ENCODE peak calls at places on chromosomes 2 and 18, in seven cellular contexts. H, M, I, O, W, Z and S are unnamed samples. For H3K27me3, the result is how much of the 10 kb centered on the place peaks cover.

GRCh38 chr2:161990741-161991140 is 83.3 kb downstream of the DPP4 start:
- DNase-seq in I (peak), W (no peak), Z (no peak), H (no peak), O (no peak), M (peak), S (no peak)

GRCh38 chr18:51654441-51655326 is 457.2 kb upstream of the MEX3C start:
- DNase-seq in I (no peak), Z (no peak), H (no peak), M (no peak), W (no peak), O (no peak), S (no peak)

GRCh38 chr2:234850818-234851217 is 101.0 kb upstream of the SH3BP4 start:
- DNase-seq in O (no peak), M (no peak), Z (no peak), I (no peak), W (no peak), H (no peak), S (no peak)

GRCh38 chr2:237154894-237155851 is 69.5 kb downstream of the COPS8 start:
- DNase-seq in H (no peak), I (no peak), O (no peak), W (peak), Z (no peak), M (no peak), S (no peak)

GRCh38 chr18:38330573-38330972 is 765.0 kb upstream of the CELF4 start:
- DNase-seq in W (no peak), Z (no peak), H (no peak), I (no peak), M (no peak), O (no peak), S (no peak)

GRCh38 chr2:127576433-127577207 is 41.1 kb downstream of the MYO7B start:
- DNase-seq in I (no peak), Z (peak), W (no peak), M (no peak), O (peak), H (no peak), S (no peak)

GRCh38 chr2:213065583-213066444 is 85.6 kb downstream of the IKZF2 start:
- DNase-seq in Z (no peak), I (no peak), M (no peak), W (no peak), O (no peak), H (no peak), S (peak)

GRCh38 chr2:158797963-158798700 is 3.0 kb downstream of the DAPL1 start:
- DNase-seq in O (no peak), W (no peak), I (no peak), M (no peak), Z (no peak), H (peak), S (no peak)

GRCh38 chr2:152411154-152411553 is 76.2 kb downstream of the FMNL2 start:
- DNase-seq in Z (no peak), H (no peak), I (no peak), W (no peak), O (no peak), M (no peak), S (no peak)

GRCh38 chr18:76307293-76307690 is 187.8 kb downstream of the ZNF516 start:
- DNase-seq in H (no peak), Z (no peak), M (no peak), O (no peak), W (no peak), I (no peak), S (no peak)

GRCh38 chr2:203721770-203722169 is 15.3 kb downstream of the CD28 start:
- DNase-seq in Z (no peak), I (no peak), W (no peak), H (no peak), O (no peak), M (no peak), S (no peak)

GRCh38 chr2:202037086-202037485 is 3.4 kb downstream of the FZD7 start:
- DNase-seq in H (no peak), Z (no peak), I (no peak), M (no peak), O (no peak), W (no peak), S (no peak)
- TF ChIP-seq POLR2AphosphoS5 in H (no peak), Z (no peak), I (no peak), M (no peak), O (no peak), W (no peak), S (peak)

DNA sequence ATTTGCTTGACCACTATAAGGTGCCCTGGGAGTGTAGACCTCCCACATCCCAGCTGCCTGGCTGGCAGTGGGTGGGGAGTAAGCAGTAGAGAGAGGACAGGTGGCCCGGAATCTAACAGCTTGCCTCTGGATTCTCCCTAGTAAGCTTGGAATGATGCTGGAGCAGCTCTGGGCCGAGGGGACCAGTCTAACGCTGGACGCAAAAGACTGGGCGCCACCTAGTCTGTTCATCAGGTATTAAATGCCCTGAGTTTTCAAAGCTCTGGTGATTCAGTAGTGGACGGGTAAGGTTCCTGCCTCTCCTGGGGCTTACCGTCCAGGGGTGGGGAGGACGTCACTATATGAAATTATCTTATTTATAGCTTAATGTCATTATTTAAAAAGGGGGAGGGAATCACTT is 648 bp upstream of the LYPD6B start:
- DNase-seq in H (no peak), O (no peak), Z (no peak), M (peak), I (no peak), W (no peak), S (no peak)
- TF ChIP-seq CTCF in H (no peak), O (no peak), Z (no peak), M (peak), I (peak), W (no peak), S (no peak)

GRCh38 chr2:112481528-112482228 is at the start of gene TTL:
- DNase-seq in H (peak), W (no peak), O (peak), M (no peak), Z (peak), I (peak), S (peak)
- H3K27me3 ChIP-seq in H (under half), W (under half), O (under half), M (under half), Z (under half), I (under half), S (under half)

GRCh38 chr2:24824966-24825882 is 32.0 kb downstream of the CENPO start:
- DNase-seq in Z (peak), M (peak), H (no peak), I (no peak), O (no peak), W (no peak), S (no peak)

GRCh38 chr2:24830351-24830750 is 37.1 kb downstream of the CENPO start:
- DNase-seq in M (peak), W (no peak), O (no peak), I (no peak), H (no peak), Z (no peak), S (peak)

GRCh38 chr2:24825883-24826800 is 32.9 kb downstream of the CENPO start:
- DNase-seq in H (peak), M (no peak), W (no peak), Z (peak), O (no peak), I (no peak), S (no peak)

GRCh38 chr2:24828641-24829040 is 35.4 kb downstream of the CENPO start:
- DNase-seq in H (no peak), M (no peak), I (no peak), W (no peak), O (no peak), Z (peak), S (no peak)

GRCh38 chr2:24827321-24828261 is 34.4 kb downstream of the CENPO start:
- DNase-seq in O (peak), Z (peak), I (peak), H (peak), M (peak), W (peak), S (peak)
- TF ChIP-seq POLR2AphosphoS5 in O (no peak), Z (no peak), I (no peak), H (no peak), M (peak), W (no peak), S (no peak)

GRCh38 chr18:75240433-75240832 is 29.8 kb downstream of the TSHZ1 start:
- DNase-seq in M (no peak), W (no peak), O (no peak), Z (no peak), I (no peak), H (no peak), S (no peak)
- TF ChIP-seq CTCF in M (no peak), W (no peak), O (no peak), Z (no peak), I (no peak), H (no peak), S (no peak)

DNA sequence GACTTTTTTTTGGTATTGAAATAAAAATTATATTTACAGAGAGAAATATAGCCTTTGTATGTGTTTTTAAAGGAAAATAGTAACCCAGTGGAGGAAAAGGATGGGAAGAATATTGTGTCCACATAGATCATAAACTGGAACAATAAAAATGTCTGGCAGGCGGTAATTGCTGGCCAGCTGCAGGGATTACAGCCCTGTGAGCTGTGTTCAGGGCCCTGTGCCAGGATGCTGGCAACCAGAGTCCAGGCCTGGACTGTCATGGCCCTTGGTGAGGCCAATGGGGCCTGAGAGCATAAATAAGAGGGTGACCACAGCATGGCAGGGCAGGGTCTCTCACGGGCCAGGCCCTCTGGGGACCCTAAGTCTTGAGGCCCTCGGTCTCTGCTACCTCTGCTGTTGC is 171.2 kb downstream of the ACOXL start:
- DNase-seq in H (no peak), W (no peak), O (no peak), M (no peak), Z (no peak), I (no peak), S (peak)
- H3K27me3 ChIP-seq in H (under half), W (under half), O (under half), M (under half), Z (under half), I (under half), S (under half)